ENCODE peak calls at places on chromosomes 1 and 21, in ten cellular contexts. J is type B pancreatic cell; R is upper lobe of right lung; E is cardiac fibroblast; L is esophagus squamous epithelium; K is kidney epithelial cell; V is AG04450; Y is GM20000; H is GM06990; G is CD4-positive, alpha-beta T cell. Q is an unnamed sample.

GRCh38 chr1:164768045-164768402 is 209.0 kb downstream of the PBX1 start:
- DNase-seq in K (no peak), R (no peak), E (peak), J (no peak), Y (no peak), H (no peak), L (no peak), G (no peak), V (no peak), Q (no peak)

GRCh38 chr1:226820935-226821718 is 49.3 kb upstream of the PSEN2 start:
- DNase-seq in H (no peak), R (no peak), Y (no peak), K (peak), G (no peak), J (no peak), L (no peak), V (peak), E (peak), Q (no peak)

GRCh38 chr1:14466006-14466405 is 132.5 kb upstream of the KAZN start:
- DNase-seq in E (no peak), G (no peak), K (no peak), L (no peak), R (no peak), H (no peak), J (no peak), V (no peak), Y (no peak), Q (no peak)

GRCh38 chr1:66443793-66444192 is 90.2 kb upstream of the SGIP1 start:
- DNase-seq in E (no peak), J (no peak), V (no peak), H (no peak), R (no peak), L (no peak), K (no peak), G (no peak), Y (no peak), Q (no peak)

GRCh38 chr21:15422761-15423160 is 307.0 kb upstream of the USP25 start:
- DNase-seq in H (no peak), G (no peak), J (no peak), L (no peak), E (peak), V (no peak), K (peak), R (no peak), Y (peak), Q (no peak)

GRCh38 chr1:67429528-67430357 is 459 bp downstream of the SERBP1 start:
- DNase-seq in G (peak), H (peak), J (no peak), L (no peak), R (peak), K (no peak), E (peak), Y (no peak), V (no peak), Q (no peak)

GRCh38 chr1:235617808-235618207 is 31.8 kb downstream of the GNG4 start:
- DNase-seq in J (no peak), L (no peak), K (no peak), Y (no peak), R (no peak), V (peak), H (no peak), G (no peak), E (peak), Q (no peak)

GRCh38 chr1:29125237-29125641 is 1.5 kb upstream of the TMEM200B start:
- DNase-seq in K (no peak), L (no peak), H (no peak), G (no peak), Y (no peak), E (no peak), R (no peak), V (no peak), J (no peak), Q (peak)

GRCh38 chr1:209207701-209208286 is 375.7 kb upstream of the CAMK1G start:
- DNase-seq in Y (peak), V (peak), R (peak), K (peak), L (no peak), G (no peak), H (peak), J (peak), E (peak), Q (peak)

GRCh38 chr1:195965036-195965435 is 643.2 kb downstream of the KCNT2 start:
- DNase-seq in Y (no peak), H (no peak), V (no peak), G (no peak), K (no peak), R (no peak), E (no peak), J (no peak), L (no peak), Q (no peak)

GRCh38 chr1:89553195-89553584 is 28.6 kb downstream of the LRRC8B start:
- DNase-seq in V (no peak), H (no peak), R (no peak), L (no peak), Y (no peak), K (no peak), G (no peak), J (no peak), E (no peak), Q (no peak)

GRCh38 chr1:21932127-21932526 is 5.0 kb downstream of the HSPG2 start:
- DNase-seq in L (no peak), K (no peak), J (no peak), Y (no peak), R (no peak), E (peak), V (peak), H (no peak), G (no peak), Q (no peak)

GRCh38 chr21:29613877-29614276 is 315.2 kb downstream of the BACH1 start:
- DNase-seq in V (no peak), L (no peak), G (no peak), Y (no peak), H (no peak), R (no peak), E (no peak), K (no peak), J (no peak), Q (no peak)

GRCh38 chr1:214859647-214860046 is 222.9 kb upstream of the KCNK2 start:
- DNase-seq in E (no peak), G (no peak), Y (no peak), R (no peak), K (no peak), J (no peak), L (no peak), V (no peak), H (no peak), Q (no peak)

GRCh38 chr1:205298191-205298994 is 23.2 kb downstream of the NUAK2 start:
- DNase-seq in R (no peak), Y (no peak), J (no peak), L (no peak), G (no peak), K (peak), H (no peak), E (peak), V (peak), Q (no peak)

GRCh38 chr1:55378582-55378981 is 163.4 kb upstream of the USP24 start:
- DNase-seq in G (no peak), H (no peak), E (peak), J (no peak), V (no peak), Y (peak), K (no peak), R (peak), L (no peak), Q (peak)
- TF ChIP-seq CTCF in G (no peak), H (peak), E (peak), J (peak), V (peak), Y (peak), K (peak), R (peak), L (no peak), Q (peak)

DNA sequence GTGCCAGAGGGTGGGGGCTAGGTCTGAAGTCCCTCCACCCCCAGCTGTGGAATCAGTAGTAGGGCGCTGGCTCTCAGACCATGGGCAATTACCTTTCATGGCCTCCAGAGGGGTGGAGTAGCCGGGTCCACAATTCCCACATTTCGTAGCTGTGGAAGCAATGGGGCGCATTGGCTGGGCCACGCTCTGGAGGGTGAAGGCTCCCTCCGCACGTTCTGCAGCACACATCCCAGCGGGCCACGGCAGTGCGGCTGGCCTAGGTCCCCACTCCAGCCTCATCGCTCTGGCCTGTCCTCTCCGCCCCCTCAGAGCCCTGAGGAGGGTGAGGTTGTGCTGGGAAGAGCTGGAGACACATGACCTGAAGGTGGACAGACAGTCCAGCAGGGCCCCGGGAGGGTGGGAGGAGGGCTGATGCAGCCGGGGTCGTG is 2.9 kb downstream of the SELENBP1 start:
- DNase-seq in R (no peak), Y (no peak), H (no peak), V (no peak), J (no peak), E (no peak), L (no peak), K (no peak), G (no peak), Q (no peak)
- TF ChIP-seq CTCF in R (no peak), Y (no peak), H (no peak), V (no peak), J (no peak), E (no peak), L (no peak), K (no peak), G (no peak), Q (no peak)

DNA sequence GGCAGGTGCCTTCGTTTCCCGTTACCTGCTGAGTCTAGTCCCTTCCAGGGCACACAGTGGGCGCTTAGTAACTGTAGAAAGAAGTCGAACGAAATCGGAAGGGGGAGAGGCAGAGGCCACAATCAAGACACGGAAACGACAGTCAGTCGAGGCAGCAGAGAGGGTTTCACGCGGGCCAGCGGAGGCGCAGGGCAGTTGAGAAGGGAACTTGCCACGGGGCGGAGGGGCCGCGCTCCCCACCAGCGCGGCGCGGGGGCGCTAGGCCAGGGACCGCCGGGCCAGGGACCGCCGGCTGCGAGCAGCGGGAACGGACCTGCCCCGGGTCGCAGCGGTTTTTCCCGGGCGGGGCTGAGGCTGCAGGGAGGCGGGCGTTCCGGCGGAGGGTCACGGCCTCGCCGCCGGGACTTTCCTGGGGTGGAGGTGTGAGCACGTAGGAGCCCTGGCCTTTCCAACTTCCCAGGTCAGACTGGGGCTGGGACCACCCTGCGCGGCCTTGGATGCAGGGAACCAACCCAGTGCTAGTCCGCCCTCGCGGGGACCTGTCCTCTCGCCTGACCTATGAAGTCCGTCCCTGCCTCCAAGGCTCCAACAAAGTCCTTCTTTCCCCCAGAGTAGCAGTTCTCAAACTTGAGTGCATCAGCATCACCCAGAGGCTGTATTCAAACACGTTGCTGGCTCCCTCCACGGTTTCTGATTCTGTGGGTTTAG is 150.1 kb upstream of the FGGY start:
- DNase-seq in G (peak), H (peak), V (no peak), K (no peak), L (no peak), E (peak), J (no peak), R (peak), Y (peak), Q (peak)
- TF ChIP-seq CTCF in G (no peak), H (peak), V (no peak), K (peak), L (no peak), E (no peak), J (peak), R (peak), Y (peak), Q (peak)

GRCh38 chr1:110262846-110263631 is 52.9 kb downstream of the KCNC4 start:
- DNase-seq in G (no peak), J (no peak), L (no peak), K (no peak), H (peak), Y (peak), V (no peak), R (no peak), E (no peak), Q (no peak)
- TF ChIP-seq CTCF in G (no peak), J (no peak), L (no peak), K (no peak), H (peak), Y (no peak), V (no peak), R (no peak), E (no peak), Q (peak)

Q was measured in GM13977.